ENCODE peak calls at places on chromosomes 6 and 20, in seven cellular contexts. Q is AG04449, W is body of pancreas, P is esophagus squamous epithelium, N is HFF-Myc, Z is dorsolateral prefrontal cortex, R is ovary. M is an unnamed sample.

GRCh38 chr20:57211949-57212889 is 54.2 kb downstream of the BMP7 start:
- DNase-seq in Q (peak), W (peak), P (no peak), N (peak), Z (peak), R (peak), M (no peak)

GRCh38 chr6:81304486-81304885 is 448.0 kb downstream of the TENT5A start:
- DNase-seq in Q (no peak), W (no peak), P (no peak), N (no peak), Z (no peak), R (no peak), M (no peak)

GRCh38 chr6:11236351-11236750 is 3.9 kb upstream of the NEDD9 start:
- DNase-seq in Q (no peak), W (no peak), P (no peak), N (no peak), Z (no peak), R (no peak), M (no peak)

GRCh38 chr6:49637333-49637698 is 677 bp upstream of the RHAG start:
- DNase-seq in Q (no peak), W (no peak), P (no peak), N (no peak), Z (no peak), R (no peak), M (no peak)

GRCh38 chr6:170165085-170165484 is 125.8 kb downstream of the DLL1 start:
- DNase-seq in Q (no peak), W (no peak), P (no peak), N (no peak), Z (peak), R (peak), M (no peak)

GRCh38 chr6:40735126-40735920 is 148.2 kb upstream of the LRFN2 start:
- DNase-seq in Q (no peak), W (no peak), P (no peak), N (no peak), Z (no peak), R (no peak), M (no peak)

GRCh38 chr6:127946388-127946787 is 45.5 kb upstream of the THEMIS start:
- DNase-seq in Q (no peak), W (no peak), P (no peak), N (no peak), Z (no peak), R (no peak), M (no peak)

GRCh38 chr20:59525500-59526241 is 78.7 kb upstream of the PHACTR3 start:
- DNase-seq in Q (no peak), W (peak), P (no peak), N (peak), Z (peak), R (peak), M (no peak)

GRCh38 chr6:43262780-43263313 is 19.6 kb downstream of the TTBK1 start:
- DNase-seq in Q (no peak), W (no peak), P (no peak), N (no peak), Z (no peak), R (no peak), M (no peak)

GRCh38 chr20:42788707-42789106 is 401.0 kb downstream of the PTPRT start:
- DNase-seq in Q (no peak), W (no peak), P (no peak), N (no peak), Z (no peak), R (no peak), M (no peak)

GRCh38 chr6:22247916-22248482 is 48.8 kb downstream of the PRL start:
- DNase-seq in Q (no peak), W (no peak), P (no peak), N (no peak), Z (no peak), R (no peak), M (no peak)

GRCh38 chr6:14452567-14453527 is 335.3 kb downstream of the CD83 start:
- DNase-seq in Q (no peak), W (no peak), P (no peak), N (no peak), Z (no peak), R (no peak), M (no peak)

GRCh38 chr6:155078331-155078745 is 83.2 kb downstream of the TIAM2 start:
- DNase-seq in Q (no peak), W (no peak), P (no peak), N (no peak), Z (no peak), R (peak), M (no peak)

GRCh38 chr20:35601021-35601973 is 14.3 kb upstream of the SPAG4 start:
- DNase-seq in Q (no peak), W (peak), P (no peak), N (peak), Z (peak), R (peak), M (no peak)

GRCh38 chr20:235891-236290 is 8.8 kb downstream of the DEFB129 start:
- DNase-seq in Q (no peak), W (peak), P (no peak), N (no peak), Z (no peak), R (no peak), M (no peak)

GRCh38 chr6:79426625-79427278 is 110.5 kb downstream of the LCA5 start:
- DNase-seq in Q (no peak), W (no peak), P (no peak), N (no peak), Z (no peak), R (no peak), M (no peak)

GRCh38 chr6:16760536-16761468 is at the start of gene ATXN1:
- DNase-seq in Q (no peak), W (peak), P (no peak), N (no peak), Z (no peak), R (peak), M (peak)

GRCh38 chr6:169803291-169803811 is 51.9 kb downstream of the ERMARD start:
- DNase-seq in Q (no peak), W (no peak), P (no peak), N (no peak), Z (no peak), R (no peak), M (no peak)

GRCh38 chr6:35061102-35061615 is 80.0 kb downstream of the TCP11 start:
- DNase-seq in Q (no peak), W (no peak), P (no peak), N (no peak), Z (no peak), R (no peak), M (no peak)

GRCh38 chr20:51876511-51876910 is 74.2 kb upstream of the SALL4 start:
- DNase-seq in Q (no peak), W (no peak), P (no peak), N (no peak), Z (no peak), R (no peak), M (no peak)

GRCh38 chr6:57158658-57159057 is 13.5 kb upstream of the BAG2 start:
- DNase-seq in Q (no peak), W (no peak), P (no peak), N (no peak), Z (no peak), R (no peak), M (no peak)

GRCh38 chr6:84052204-84052882 is 18.8 kb downstream of the MRAP2 start:
- DNase-seq in Q (no peak), W (peak), P (no peak), N (peak), Z (peak), R (peak), M (peak)

DNA sequence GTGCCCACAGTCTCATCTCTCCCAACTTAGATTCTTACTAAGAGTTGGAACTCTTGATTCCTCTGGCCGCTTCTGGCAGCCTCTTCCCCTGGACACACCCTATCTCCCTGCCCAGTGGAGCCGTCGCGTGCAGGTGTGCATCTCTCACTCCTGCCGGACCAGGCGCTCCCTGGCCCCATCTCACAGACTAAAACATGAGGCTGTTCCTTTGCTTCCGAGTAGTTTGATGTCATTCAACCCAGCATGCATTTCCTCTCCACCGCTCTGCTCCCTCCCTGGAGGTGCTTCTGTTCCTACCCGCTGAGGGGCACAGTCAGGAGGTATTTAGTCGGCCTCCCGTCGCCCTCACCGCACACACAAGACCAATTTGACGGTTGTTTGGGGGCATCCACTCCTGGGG is 228.0 kb upstream of the QKI start:
- DNase-seq in Q (no peak), W (no peak), P (no peak), N (no peak), Z (no peak), R (no peak), M (no peak)
- H3K4me3 ChIP-seq in Q (no peak), W (no peak), P (no peak), N (no peak), Z (no peak), R (no peak), M (no peak)

GRCh38 chr6:31943742-31944141 is 2.2 kb upstream of the CFB start:
- DNase-seq in Q (no peak), W (no peak), P (no peak), N (no peak), Z (no peak), R (no peak), M (no peak)

GRCh38 chr6:31945507-31946369 is at the start of gene CFB:
- DNase-seq in Q (no peak), W (peak), P (no peak), N (no peak), Z (no peak), R (peak), M (peak)

GRCh38 chr6:31947070-31947675 is 1.3 kb downstream of the CFB start:
- DNase-seq in Q (no peak), W (no peak), P (no peak), N (no peak), Z (no peak), R (no peak), M (peak)

GRCh38 chr6:31946370-31946885 is 533 bp downstream of the CFB start:
- DNase-seq in Q (no peak), W (no peak), P (no peak), N (no peak), Z (no peak), R (no peak), M (no peak)

GRCh38 chr6:31945154-31945506 is 765 bp upstream of the CFB start:
- DNase-seq in Q (no peak), W (no peak), P (no peak), N (no peak), Z (no peak), R (no peak), M (no peak)
- H3K4me3 ChIP-seq in Q (no peak), W (no peak), P (peak), N (no peak), Z (no peak), R (peak), M (peak)

DNA sequence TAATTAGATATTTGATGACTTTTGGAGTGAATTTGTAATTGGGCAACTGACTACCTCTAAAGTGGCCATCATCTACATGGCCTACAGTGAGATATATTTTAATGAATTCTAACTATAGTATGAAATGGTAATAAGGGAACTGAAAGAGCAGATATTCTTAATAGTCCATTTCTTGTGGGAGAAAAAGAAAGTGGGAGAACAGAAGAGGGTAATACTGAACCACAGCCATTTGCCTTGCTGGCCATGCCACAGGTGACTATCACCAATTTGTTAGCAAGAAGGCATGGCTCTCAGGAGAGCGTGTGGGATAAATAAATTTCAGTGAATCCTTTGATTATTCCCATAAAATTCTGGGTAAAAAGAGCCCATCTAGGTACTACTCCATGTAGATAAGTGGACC is 1074.0 kb upstream of the MAP3K7 start:
- DNase-seq in Q (no peak), W (no peak), P (no peak), N (no peak), Z (no peak), R (no peak), M (no peak)
- H3K4me3 ChIP-seq in Q (no peak), W (no peak), P (no peak), N (no peak), Z (no peak), R (no peak), M (no peak)

GRCh38 chr6:3489032-3489757 is 32.3 kb upstream of the SLC22A23 start:
- DNase-seq in Q (no peak), W (no peak), P (no peak), N (no peak), Z (no peak), R (no peak), M (no peak)
- H3K4me3 ChIP-seq in Q (no peak), W (no peak), P (no peak), N (no peak), Z (no peak), R (no peak), M (no peak)